ENCODE peak calls at places on chromosomes 5 and 9, in ten cellular contexts. N is cardiac fibroblast; O is omental fat pad; Z is stimulated activated naive CD8-positive, alpha-beta T cell treated with anti-CD3 and anti-CD28 coated beads, Interleukin-15, Interleukin-2, amounts not matched to agents 100 U/mL and 50 U/mL, for 24 hours; R is RWPE1; S is heart left ventricle; K is activated CD4-positive, alpha-beta T cell treated with anti-CD3 and anti-CD28 coated beads, Interleukin-2, amount 50 U/mL, for 48 hours; D is small intestine; T is GM06990; Y is LoVo. H is an unnamed sample.
A peak's percentile ranks its signal among the peaks of the same experiment; 100 is the strongest.

GRCh38 chr5:9173281-9174048 is 372.4 kb downstream of the SEMA5A start:
- DNase-seq in N (peak; percentile 77), O (no peak), Z (no peak), R (peak; percentile 55), S (no peak), K (no peak), D (no peak), T (no peak), Y (no peak), H (no peak)

GRCh38 chr5:40442346-40442745 is 237.4 kb upstream of the PTGER4 start:
- DNase-seq in N (peak; percentile 3), O (no peak), Z (no peak), R (no peak), S (no peak), K (no peak), D (peak; percentile 72), T (no peak), Y (no peak), H (no peak)

GRCh38 chr5:109223521-109223920 is 186.3 kb downstream of the PJA2 start:
- DNase-seq in N (no peak), O (no peak), Z (no peak), R (no peak), S (no peak), K (no peak), D (no peak), T (no peak), Y (no peak), H (no peak)

GRCh38 chr5:171579162-171579561 is 159.7 kb downstream of the FGF18 start:
- DNase-seq in N (no peak), O (no peak), Z (no peak), R (no peak), S (peak; percentile 79), K (no peak), D (no peak), T (no peak), Y (no peak), H (no peak)

GRCh38 chr9:107215381-107215780 is 67.7 kb upstream of the RAD23B start:
- DNase-seq in N (peak; percentile 19), O (no peak), Z (no peak), R (peak; percentile 25), S (no peak), K (no peak), D (no peak), T (no peak), Y (no peak), H (no peak)

GRCh38 chr9:20562051-20562450 is 60.2 kb downstream of the MLLT3 start:
- DNase-seq in N (no peak), O (no peak), Z (no peak), R (no peak), S (no peak), K (no peak), D (no peak), T (peak; percentile 18), Y (no peak), H (no peak)

GRCh38 chr9:18489861-18490260 is 15.9 kb downstream of the ADAMTSL1 start:
- DNase-seq in N (peak; percentile 44), O (no peak), Z (no peak), R (no peak), S (no peak), K (no peak), D (no peak), T (no peak), Y (no peak), H (no peak)

GRCh38 chr5:82364497-82364896 is 86.3 kb upstream of the RPS23 start:
- DNase-seq in N (peak; percentile 89), O (no peak), Z (no peak), R (no peak), S (no peak), K (no peak), D (peak; percentile 25), T (no peak), Y (no peak), H (no peak)

GRCh38 chr5:32168460-32169033 is 5.6 kb downstream of the GOLPH3 start:
- DNase-seq in N (peak; percentile 86), O (no peak), Z (no peak), R (no peak), S (no peak), K (no peak), D (no peak), T (no peak), Y (no peak), H (no peak)

GRCh38 chr9:33942471-33943083 is 106.1 kb downstream of the UBAP2 start:
- DNase-seq in N (peak; percentile 78), O (no peak), Z (no peak), R (peak; percentile 40), S (no peak), K (no peak), D (no peak), T (no peak), Y (no peak), H (no peak)

H was measured in activated naive CD4-positive, alpha-beta T cell treated with Interleukin-2 at 50 U/mL for 16 hours.